ENCODE peak calls at places on chromosome 4, in seven cellular contexts. S, H, L, J, V, Q and A are unnamed samples.

GRCh38 chr4:124427095-124427767 is 285.3 kb downstream of the ANKRD50 start:
- DNase-seq in S (no peak), H (no peak), L (no peak), J (peak; percentile 24), V (no peak), Q (no peak), A (no peak)

GRCh38 chr4:169330811-169331210 is 60.1 kb upstream of the SH3RF1 start:
- DNase-seq in S (no peak), H (no peak), L (no peak), J (no peak), V (no peak), Q (no peak), A (no peak)

GRCh38 chr4:58776627-58777026 is 1666.4 kb upstream of the IGFBP7 start:
- DNase-seq in S (no peak), H (no peak), L (peak; percentile 83), J (peak; percentile 31), V (peak; percentile 80), Q (no peak), A (no peak)

GRCh38 chr4:53858744-53859143 is 205.7 kb downstream of the CHIC2 start:
- DNase-seq in S (no peak), H (no peak), L (no peak), J (no peak), V (no peak), Q (no peak), A (no peak)

GRCh38 chr4:152072886-152073285 is 312.1 kb upstream of the GATB start:
- DNase-seq in S (no peak), H (no peak), L (no peak), J (no peak), V (no peak), Q (no peak), A (no peak)

GRCh38 chr4:65645185-65645584 is 25.1 kb downstream of the EPHA5 start:
- DNase-seq in S (no peak), H (no peak), L (no peak), J (no peak), V (no peak), Q (no peak), A (peak; percentile 6)

GRCh38 chr4:155371432-155372043 is 5.2 kb downstream of the MAP9 start:
- DNase-seq in S (no peak), H (no peak), L (peak; percentile 37), J (peak; percentile 40), V (no peak), Q (no peak), A (peak; percentile 17)

GRCh38 chr4:62495039-62495438 is 1294.9 kb downstream of the ADGRL3 start:
- DNase-seq in S (no peak), H (no peak), L (peak; percentile 68), J (no peak), V (peak; percentile 28), Q (no peak), A (no peak)

GRCh38 chr4:89836031-89836777 is 757 bp downstream of the SNCA start:
- DNase-seq in S (peak; percentile 43), H (peak; percentile 36), L (no peak), J (peak; percentile 5), V (no peak), Q (no peak), A (peak; percentile 31)

GRCh38 chr4:85600501-85600900 is 125.6 kb downstream of the ARHGAP24 start:
- DNase-seq in S (no peak), H (no peak), L (no peak), J (no peak), V (no peak), Q (no peak), A (no peak)

GRCh38 chr4:109434007-109434792 is 585 bp downstream of the SEC24B start:
- DNase-seq in S (peak; percentile 33), H (peak; percentile 44), L (no peak), J (peak; percentile 41), V (no peak), Q (peak; percentile 21), A (peak; percentile 49)

GRCh38 chr4:98794565-98795205 is 134.2 kb downstream of the EIF4E start:
- DNase-seq in S (no peak), H (peak; percentile 47), L (peak; percentile 41), J (peak; percentile 25), V (no peak), Q (peak; percentile 33), A (no peak)

GRCh38 chr4:185865901-185866328 is 53.9 kb upstream of the SORBS2 start:
- DNase-seq in S (no peak), H (no peak), L (peak; percentile 12), J (no peak), V (no peak), Q (no peak), A (peak; percentile 2)

GRCh38 chr4:1470393-1470670 is 64.1 kb upstream of the NKX1-1 start:
- DNase-seq in S (no peak), H (no peak), L (no peak), J (no peak), V (no peak), Q (no peak), A (peak; percentile 91)

GRCh38 chr4:182062936-182063335 is 180.3 kb upstream of the TENM3 start:
- DNase-seq in S (no peak), H (no peak), L (peak; percentile 83), J (peak; percentile 11), V (peak; percentile 24), Q (no peak), A (no peak)

GRCh38 chr4:177187371-177187770 is 122.3 kb upstream of the NEIL3 start:
- DNase-seq in S (no peak), H (no peak), L (no peak), J (no peak), V (no peak), Q (no peak), A (no peak)

GRCh38 chr4:38654273-38654672 is 9.7 kb upstream of the KLF3 start:
- DNase-seq in S (no peak), H (no peak), L (no peak), J (no peak), V (no peak), Q (no peak), A (no peak)

GRCh38 chr4:84578540-84579409 is 4.2 kb upstream of the CDS1 start:
- DNase-seq in S (no peak), H (no peak), L (peak; percentile 45), J (peak; percentile 62), V (peak; percentile 34), Q (no peak), A (peak; percentile 63)

GRCh38 chr4:180798016-180798574 is 1445.1 kb upstream of the TENM3 start:
- DNase-seq in S (no peak), H (peak; percentile 33), L (no peak), J (no peak), V (no peak), Q (no peak), A (no peak)

GRCh38 chr4:55906999-55907398 is 41.7 kb upstream of the CEP135 start:
- DNase-seq in S (no peak), H (no peak), L (peak; percentile 74), J (no peak), V (no peak), Q (no peak), A (no peak)

GRCh38 chr4:94689155-94689554 is 68.6 kb upstream of the BMPR1B start:
- DNase-seq in S (no peak), H (no peak), L (no peak), J (no peak), V (no peak), Q (no peak), A (no peak)

GRCh38 chr4:141807073-141807472 is 170.7 kb downstream of the IL15 start:
- DNase-seq in S (no peak), H (no peak), L (peak; percentile 68), J (no peak), V (peak; percentile 7), Q (no peak), A (no peak)

GRCh38 chr4:85419103-85419502 is 55.8 kb upstream of the ARHGAP24 start:
- DNase-seq in S (no peak), H (no peak), L (no peak), J (no peak), V (no peak), Q (no peak), A (no peak)

GRCh38 chr4:8314691-8315255 is 45.2 kb downstream of the HTRA3 start:
- DNase-seq in S (no peak), H (peak; percentile 15), L (no peak), J (no peak), V (no peak), Q (no peak), A (no peak)

GRCh38 chr4:40506492-40506891 is 123.2 kb downstream of the RBM47 start:
- DNase-seq in S (no peak), H (no peak), L (no peak), J (no peak), V (peak; percentile 67), Q (no peak), A (no peak)

GRCh38 chr4:123064390-123064789 is 142.0 kb upstream of the NUDT6 start:
- DNase-seq in S (no peak), H (no peak), L (peak; percentile 22), J (peak; percentile 41), V (peak; percentile 50), Q (no peak), A (no peak)

GRCh38 chr4:11966782-11967181 is 538.1 kb upstream of the HS3ST1 start:
- DNase-seq in S (no peak), H (no peak), L (no peak), J (no peak), V (no peak), Q (no peak), A (no peak)

GRCh38 chr4:41670982-41671381 is 77.5 kb downstream of the PHOX2B start:
- DNase-seq in S (no peak), H (no peak), L (no peak), J (no peak), V (no peak), Q (no peak), A (no peak)

GRCh38 chr4:26985836-26986235 is 125.2 kb downstream of the STIM2 start:
- DNase-seq in S (no peak), H (no peak), L (no peak), J (no peak), V (no peak), Q (no peak), A (peak; percentile 60)

GRCh38 chr4:66357316-66357715 is 687.0 kb upstream of the EPHA5 start:
- DNase-seq in S (no peak), H (no peak), L (peak; percentile 1), J (no peak), V (no peak), Q (no peak), A (peak; percentile 7)

GRCh38 chr4:1682860-1683259 is 1.3 kb downstream of the FAM53A start:
- DNase-seq in S (no peak), H (no peak), L (no peak), J (no peak), V (no peak), Q (no peak), A (no peak)